ENCODE peak calls at places on chromosome 7, in eight cellular contexts. U is MM.1S, L is mammary epithelial cell, Y is tibial nerve, M is heart left ventricle, P is Panc1, V is IMR-90, Q is AG04450. W is an unnamed sample.

GRCh38 chr7:138679793-138680192 is 21.4 kb downstream of the SVOPL start:
- DNase-seq in Y (no peak), P (no peak), L (no peak), M (no peak), V (no peak), U (no peak), Q (no peak), W (no peak)

GRCh38 chr7:29278362-29279070 is 83.9 kb downstream of the CHN2 start:
- DNase-seq in Q (no peak), P (no peak), Y (no peak), L (no peak), M (no peak), V (no peak), U (no peak), W (no peak)

GRCh38 chr7:118855290-118855689 is 630.8 kb downstream of the ANKRD7 start:
- DNase-seq in Q (no peak), U (no peak), L (no peak), M (no peak), Y (no peak), P (no peak), V (no peak), W (no peak)

GRCh38 chr7:47536705-47537611 is 45.0 kb downstream of the TNS3 start:
- DNase-seq in Y (peak; percentile 45), L (no peak), U (no peak), V (peak; percentile 76), P (no peak), Q (peak; percentile 37), M (peak; percentile 53), W (no peak)

GRCh38 chr7:4683884-4684565 is 1.9 kb downstream of the FOXK1 start:
- DNase-seq in P (peak; percentile 55), Y (peak; percentile 41), U (peak; percentile 24), M (peak; percentile 73), Q (no peak), V (peak; percentile 87), L (peak; percentile 87), W (peak; percentile 18)

GRCh38 chr7:60706-61105 is 131.7 kb upstream of the FAM20C start:
- DNase-seq in P (no peak), Q (no peak), V (no peak), M (peak; percentile 13), Y (no peak), L (no peak), U (no peak), W (no peak)

GRCh38 chr7:78039791-78040776 is 241.5 kb downstream of the PHTF2 start:
- DNase-seq in L (no peak), P (no peak), Y (no peak), V (no peak), Q (no peak), U (no peak), M (peak; percentile 29), W (peak; percentile 50)

GRCh38 chr7:11237742-11238141 is 264.1 kb downstream of the PHF14 start:
- DNase-seq in P (no peak), M (no peak), Q (no peak), U (no peak), V (no peak), L (no peak), Y (no peak), W (no peak)

GRCh38 chr7:95104739-95105138 is 197.3 kb downstream of the PPP1R9A start:
- DNase-seq in M (no peak), U (no peak), Q (no peak), P (peak; percentile 87), V (no peak), L (peak; percentile 90), Y (no peak), W (no peak)

GRCh38 chr7:74009719-74010118 is 18.3 kb upstream of the ELN start:
- DNase-seq in U (no peak), M (no peak), L (no peak), Q (no peak), Y (no peak), V (no peak), P (no peak), W (no peak)

GRCh38 chr7:28301148-28301641 is 111.1 kb upstream of the CREB5 start:
- DNase-seq in U (no peak), L (peak; percentile 79), V (peak; percentile 51), P (no peak), Y (no peak), M (no peak), Q (no peak), W (no peak)

GRCh38 chr7:140656548-140657515 is 15.9 kb upstream of the ADCK2 start:
- DNase-seq in L (peak; percentile 83), P (no peak), Y (no peak), Q (no peak), U (peak; percentile 35), M (peak; percentile 49), V (peak; percentile 70), W (no peak)

DNA sequence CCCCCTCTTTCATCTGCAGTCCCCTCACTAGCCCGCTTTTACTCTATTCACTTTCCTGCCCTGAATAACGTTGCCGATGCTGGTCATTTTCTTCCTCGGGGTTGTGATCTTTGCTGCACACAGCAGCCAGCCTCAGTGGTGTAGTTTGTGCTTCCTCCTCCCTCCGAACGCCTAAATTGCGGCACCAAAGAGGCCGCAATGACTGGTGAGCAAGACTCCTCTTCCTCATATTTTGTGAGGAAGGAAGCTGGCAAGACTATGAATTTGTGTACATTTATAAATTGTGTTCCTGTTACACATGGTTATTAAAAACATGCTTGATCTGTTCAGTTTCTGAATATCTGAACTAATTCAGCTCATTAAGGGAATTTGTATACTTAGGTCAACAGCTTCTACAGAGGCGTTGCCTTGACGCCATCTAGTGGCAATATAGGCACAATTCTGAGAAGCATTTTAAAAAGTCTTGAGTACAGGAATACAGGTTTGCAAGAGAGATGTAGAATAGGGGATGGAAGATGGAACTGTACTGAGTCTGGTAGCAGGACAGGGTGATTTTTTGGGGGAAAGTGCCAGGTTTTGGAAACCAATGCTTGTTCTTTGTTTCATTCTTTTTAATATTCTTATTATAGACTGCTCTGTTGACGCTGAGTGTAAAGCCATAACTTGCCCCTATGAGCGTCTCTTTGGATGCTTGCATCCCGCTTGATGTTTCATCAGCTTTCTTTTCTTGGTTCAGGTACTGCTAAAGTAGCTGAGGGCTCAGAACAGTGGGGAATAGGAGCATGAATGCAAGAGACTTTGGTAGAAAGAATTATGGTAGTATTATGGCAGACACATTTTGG is 4.1 kb upstream of the TAS2R5 start:
- DNase-seq in P (peak; percentile 51), Q (peak; percentile 16), V (peak; percentile 55), Y (no peak), M (no peak), L (peak; percentile 39), U (peak; percentile 78), W (no peak)
- H3K9me3 ChIP-seq in P (no peaks in the 10 kb centered on the region), Q (no peaks in the 10 kb centered on the region), V (no peaks in the 10 kb centered on the region), Y (no peaks in the 10 kb centered on the region), M (no peaks in the 10 kb centered on the region), L (no peaks in the 10 kb centered on the region), U (no peaks in the 10 kb centered on the region), W (no peaks in the 10 kb centered on the region)

GRCh38 chr7:98078197-98078870 is 28.3 kb upstream of the LMTK2 start:
- DNase-seq in Y (no peak), U (peak; percentile 89), Q (no peak), V (no peak), P (no peak), L (no peak), M (no peak), W (no peak)

GRCh38 chr7:98075801-98076200 is 30.9 kb upstream of the LMTK2 start:
- DNase-seq in Q (no peak), P (no peak), Y (no peak), L (no peak), M (no peak), U (no peak), V (no peak), W (no peak)

GRCh38 chr7:98077762-98078161 is 28.9 kb upstream of the LMTK2 start:
- DNase-seq in M (no peak), L (no peak), Y (no peak), Q (no peak), P (no peak), U (no peak), V (no peak), W (no peak)

DNA sequence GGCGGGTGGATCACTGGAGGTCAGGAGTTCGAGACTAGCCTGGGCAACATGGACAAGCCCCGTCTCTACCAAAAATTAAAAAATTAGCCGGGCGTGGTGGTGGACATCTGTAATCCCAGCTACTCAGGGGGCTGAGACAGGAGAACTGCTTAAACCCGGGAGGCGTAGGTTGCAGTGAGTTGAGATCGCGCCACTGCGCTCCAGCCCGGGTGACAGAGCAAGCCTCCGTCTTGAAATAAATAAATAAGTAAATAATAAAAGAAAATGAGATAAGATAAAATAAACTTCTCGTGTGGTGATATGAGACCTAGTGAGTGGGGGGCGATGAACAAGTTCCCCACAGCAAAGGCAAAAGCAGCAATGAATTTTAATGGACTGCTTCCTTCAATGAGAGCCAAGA is 33.6 kb upstream of the LMTK2 start:
- DNase-seq in Q (no peak), Y (no peak), U (no peak), M (no peak), L (no peak), V (no peak), P (no peak), W (no peak)
- H3K9me3 ChIP-seq in Q (no peaks in the 10 kb centered on the region), Y (no peaks in the 10 kb centered on the region), U (no peaks in the 10 kb centered on the region), M (peaks cover 6% of the 10 kb centered on the region), L (no peaks in the 10 kb centered on the region), V (no peaks in the 10 kb centered on the region), P (no peaks in the 10 kb centered on the region), W (no peaks in the 10 kb centered on the region)

GRCh38 chr7:64312826-64313225 is 935 bp upstream of the ZNF736 start:
- DNase-seq in Y (no peak), M (no peak), Q (no peak), P (no peak), V (no peak), U (no peak), L (no peak), W (no peak)

GRCh38 chr7:64310426-64310825 is 3.3 kb upstream of the ZNF736 start:
- DNase-seq in P (no peak), M (no peak), V (no peak), U (no peak), Y (no peak), Q (no peak), L (no peak), W (no peak)

GRCh38 chr7:64313740-64314491 is at the start of gene ZNF736:
- DNase-seq in P (peak; percentile 87), Q (peak; percentile 78), M (peak; percentile 91), U (peak; percentile 89), L (peak; percentile 93), Y (peak; percentile 91), V (peak; percentile 94), W (peak; percentile 73)

GRCh38 chr7:64307254-64308018 is 6.3 kb upstream of the ZNF736 start:
- DNase-seq in Q (peak; percentile 18), L (peak; percentile 66), M (peak; percentile 93), P (peak; percentile 96), U (peak; percentile 53), V (peak; percentile 68), Y (peak; percentile 82), W (peak; percentile 89)

GRCh38 chr7:64308019-64308275 is 5.8 kb upstream of the ZNF736 start:
- DNase-seq in L (no peak), Q (no peak), Y (peak; percentile 12), P (no peak), V (no peak), M (no peak), U (no peak), W (no peak)
- H3K9me3 ChIP-seq in L (peaks cover 12% of the 10 kb centered on the region), Q (peaks cover 8% of the 10 kb centered on the region), Y (no peaks in the 10 kb centered on the region), P (no peaks in the 10 kb centered on the region), V (no peaks in the 10 kb centered on the region), M (no peaks in the 10 kb centered on the region), U (no peaks in the 10 kb centered on the region), W (no peaks in the 10 kb centered on the region)

DNA sequence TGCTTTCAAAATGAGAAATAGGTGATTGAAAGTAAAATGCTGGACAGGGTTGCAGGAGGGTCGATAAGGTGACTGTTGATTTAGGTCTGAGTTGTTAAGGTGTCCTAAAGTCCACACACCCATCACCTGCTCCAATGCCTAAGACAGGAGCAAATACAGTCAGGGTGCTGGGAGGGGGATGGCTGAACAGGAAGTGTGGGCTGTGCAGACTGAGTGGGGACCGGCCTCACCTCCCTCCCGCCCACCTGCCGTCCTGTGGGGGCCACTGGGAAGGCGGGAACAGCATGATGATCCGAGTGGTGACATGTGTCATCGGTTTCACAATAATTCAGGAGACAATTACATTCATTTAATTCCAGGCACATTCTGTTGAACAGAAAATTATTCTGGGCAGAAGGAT is 260.8 kb downstream of the DNAJB6 start:
- DNase-seq in V (no peak), Y (no peak), M (no peak), L (no peak), P (no peak), Q (no peak), U (no peak), W (no peak)
- H3K9me3 ChIP-seq in V (peaks cover 50% of the 10 kb centered on the region), Y (no peaks in the 10 kb centered on the region), M (no peaks in the 10 kb centered on the region), L (peaks cover 31% of the 10 kb centered on the region), P (no peaks in the 10 kb centered on the region), Q (peaks cover 80% of the 10 kb centered on the region), U (no peaks in the 10 kb centered on the region), W (no peaks in the 10 kb centered on the region)

W was measured in T-helper 17 cell.